ENCODE peak calls at places on chromosomes 12 and 14, in seven cellular contexts. B is NB4, F is B cell, H is psoas muscle, A is uterus, Q is MM.1S, R is WTC11. P is an unnamed sample.

GRCh38 chr12:76080729-76081415 is 3.6 kb downstream of the NAP1L1 start:
- DNase-seq in B (peak; percentile 30), F (peak; percentile 31), H (no peak), A (no peak), Q (no peak), R (peak; percentile 28), P (peak; percentile 18)

GRCh38 chr14:36928432-36928831 is 244.0 kb downstream of the SLC25A21 start:
- DNase-seq in B (no peak), F (no peak), H (no peak), A (no peak), Q (no peak), R (no peak), P (no peak)

GRCh38 chr14:100824946-100825690 is 800 bp upstream of the MEG3 start:
- DNase-seq in B (no peak), F (no peak), H (no peak), A (no peak), Q (no peak), R (no peak), P (no peak)

GRCh38 chr12:69608114-69608513 is 2.6 kb downstream of the LRRC10 start:
- DNase-seq in B (no peak), F (no peak), H (no peak), A (no peak), Q (no peak), R (no peak), P (no peak)

GRCh38 chr14:67736771-67737170 is 35.1 kb downstream of the RDH12 start:
- DNase-seq in B (no peak), F (no peak), H (no peak), A (no peak), Q (no peak), R (no peak), P (no peak)

GRCh38 chr14:61493239-61493638 is 171.9 kb downstream of the PRKCH start:
- DNase-seq in B (no peak), F (no peak), H (no peak), A (no peak), Q (no peak), R (no peak), P (no peak)

GRCh38 chr12:122138181-122138580 is 35.8 kb downstream of the IL31 start:
- DNase-seq in B (no peak), F (no peak), H (no peak), A (no peak), Q (no peak), R (no peak), P (no peak)

GRCh38 chr12:57726884-57727757 is 11.4 kb downstream of the AGAP2 start:
- DNase-seq in B (no peak), F (no peak), H (peak; percentile 53), A (peak; percentile 52), Q (no peak), R (peak; percentile 47), P (no peak)

GRCh38 chr12:71521125-71521524 is 81.5 kb downstream of the LGR5 start:
- DNase-seq in B (no peak), F (no peak), H (no peak), A (no peak), Q (no peak), R (peak; percentile 28), P (no peak)

GRCh38 chr12:21756699-21757098 is 17.8 kb downstream of the KCNJ8 start:
- DNase-seq in B (no peak), F (no peak), H (no peak), A (no peak), Q (no peak), R (no peak), P (no peak)

GRCh38 chr14:38999949-39000348 is 103.1 kb downstream of the SEC23A start:
- DNase-seq in B (no peak), F (no peak), H (no peak), A (no peak), Q (no peak), R (no peak), P (no peak)

GRCh38 chr14:91143862-91144261 is 30.0 kb downstream of the DGLUCY start:
- DNase-seq in B (no peak), F (no peak), H (no peak), A (no peak), Q (no peak), R (no peak), P (no peak)

GRCh38 chr12:30450872-30451271 is 244.8 kb downstream of the IPO8 start:
- DNase-seq in B (peak; percentile 7), F (no peak), H (no peak), A (no peak), Q (no peak), R (no peak), P (no peak)

GRCh38 chr14:31927348-31927826 is 149.7 kb upstream of the ARHGAP5 start:
- DNase-seq in B (no peak), F (no peak), H (no peak), A (peak; percentile 53), Q (no peak), R (no peak), P (peak; percentile 19)

GRCh38 chr12:51399893-51400292 is 8.7 kb upstream of the GALNT6 start:
- DNase-seq in B (no peak), F (no peak), H (no peak), A (no peak), Q (no peak), R (no peak), P (no peak)

GRCh38 chr12:27840229-27840999 is 60.4 kb upstream of the MANSC4 start:
- DNase-seq in B (peak; percentile 70), F (no peak), H (no peak), A (no peak), Q (peak; percentile 9), R (no peak), P (no peak)
- TF ChIP-seq CTCF in B (peak; percentile 34), F (no peak), H (no peak), A (no peak), Q (peak; percentile 34), R (no peak), P (no peak)

GRCh38 chr12:43832506-43833168 is 3.2 kb upstream of the TMEM117 start:
- DNase-seq in B (peak; percentile 67), F (no peak), H (no peak), A (no peak), Q (no peak), R (no peak), P (no peak)

GRCh38 chr12:43835264-43835655 is 621 bp upstream of the TMEM117 start:
- DNase-seq in B (peak; percentile 52), F (no peak), H (no peak), A (no peak), Q (peak; percentile 20), R (no peak), P (no peak)

GRCh38 chr12:43840338-43840737 is 4.5 kb downstream of the TMEM117 start:
- DNase-seq in B (no peak), F (no peak), H (no peak), A (no peak), Q (no peak), R (no peak), P (no peak)

GRCh38 chr12:43835656-43836454 is at the start of gene TMEM117:
- DNase-seq in B (peak; percentile 79), F (peak; percentile 84), H (peak; percentile 81), A (peak; percentile 54), Q (peak; percentile 62), R (peak; percentile 70), P (peak; percentile 29)

DNA sequence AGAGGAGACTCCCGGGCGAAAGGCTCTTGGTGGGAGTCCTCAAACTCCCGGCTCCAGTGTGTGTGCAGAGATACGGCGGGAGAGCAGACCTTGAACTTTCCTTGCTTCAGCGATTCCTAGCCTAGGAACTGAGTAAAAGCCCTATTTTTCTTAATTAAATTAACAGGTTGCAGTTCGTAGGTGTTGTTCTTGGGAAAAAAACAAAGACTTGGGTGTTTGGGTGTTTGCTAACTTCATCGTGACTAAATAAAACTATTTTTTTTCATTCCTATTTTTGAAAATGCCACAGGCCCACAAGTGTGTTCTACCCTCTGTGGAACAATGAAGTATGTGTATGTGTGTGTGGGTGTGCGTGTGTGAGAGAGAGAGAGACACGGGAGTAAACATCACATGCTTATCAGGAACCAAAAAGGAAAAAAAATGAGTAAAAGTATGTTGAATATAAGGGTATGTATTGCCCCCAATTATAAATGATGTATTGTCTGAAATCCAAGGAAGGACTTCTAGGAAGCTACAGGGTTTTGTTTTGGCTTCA is 641 bp downstream of the TMEM117 start:
- DNase-seq in B (peak; percentile 25), F (peak; percentile 38), H (no peak), A (peak; percentile 17), Q (peak; percentile 8), R (no peak), P (no peak)
- TF ChIP-seq CTCF in B (no peak), F (no peak), H (no peak), A (no peak), Q (no peak), R (no peak), P (no peak)

GRCh38 chr12:19223695-19224094 is 94.2 kb downstream of the PLEKHA5 start:
- DNase-seq in B (no peak), F (no peak), H (no peak), A (no peak), Q (no peak), R (no peak), P (no peak)

GRCh38 chr12:19222566-19222965 is 93.0 kb downstream of the PLEKHA5 start:
- DNase-seq in B (no peak), F (no peak), H (no peak), A (no peak), Q (no peak), R (no peak), P (no peak)

GRCh38 chr12:19224746-19225145 is 95.2 kb downstream of the PLEKHA5 start:
- DNase-seq in B (no peak), F (no peak), H (no peak), A (no peak), Q (no peak), R (no peak), P (no peak)

GRCh38 chr12:19220861-19221466 is 91.4 kb downstream of the PLEKHA5 start:
- DNase-seq in B (no peak), F (no peak), H (no peak), A (no peak), Q (no peak), R (no peak), P (no peak)

GRCh38 chr12:19223018-19223417 is 93.5 kb downstream of the PLEKHA5 start:
- DNase-seq in B (peak; percentile 38), F (no peak), H (no peak), A (no peak), Q (no peak), R (no peak), P (no peak)
- TF ChIP-seq CTCF in B (no peak), F (no peak), H (no peak), A (no peak), Q (peak; percentile 19), R (no peak), P (peak; percentile 22)

DNA sequence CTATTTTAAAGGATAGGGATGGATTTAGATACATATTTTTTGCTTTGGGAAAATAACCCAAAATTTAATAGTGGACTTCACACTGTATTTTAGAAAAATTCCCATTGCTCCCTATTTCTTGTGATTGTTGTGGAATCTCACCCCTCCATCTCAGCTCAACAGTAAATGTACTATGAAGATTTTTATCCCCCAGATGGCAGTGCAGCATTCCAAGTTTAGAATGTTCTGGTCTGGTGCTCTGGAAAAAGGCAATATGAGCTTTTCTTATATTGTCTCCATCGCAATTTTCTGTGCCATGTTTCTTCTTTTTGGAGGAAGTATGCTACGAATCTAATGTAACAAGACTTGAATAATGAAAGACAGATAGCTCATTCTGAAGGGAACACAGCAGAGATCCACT is 471.7 kb upstream of the SYT1 start:
- DNase-seq in B (no peak), F (no peak), H (no peak), A (no peak), Q (no peak), R (no peak), P (no peak)
- TF ChIP-seq CTCF in B (no peak), F (no peak), H (no peak), A (peak; percentile 31), Q (peak; percentile 22), R (no peak), P (no peak)

P was measured in Calu3.